ENCODE peak calls at places on chromosomes 1 and 21, in six cellular contexts. X, G, K, I, O and S are unnamed samples.

GRCh38 chr1:1116701-1117468 is 996 bp upstream of the C1orf159 start:
- DNase-seq in X (no peak), G (peak; percentile 30), K (peak; percentile 75), I (peak; percentile 38), O (no peak), S (peak; percentile 85)

GRCh38 chr21:44878053-44878982 is 4.8 kb upstream of the PTTG1IP start:
- DNase-seq in X (peak; percentile 54), G (peak; percentile 63), K (no peak), I (peak; percentile 72), O (peak; percentile 37), S (no peak)

GRCh38 chr1:55309786-55310516 is 94.8 kb upstream of the USP24 start:
- DNase-seq in X (peak; percentile 20), G (no peak), K (no peak), I (no peak), O (no peak), S (no peak)

GRCh38 chr1:223029985-223030769 is 112.9 kb downstream of the TLR5 start:
- DNase-seq in X (no peak), G (no peak), K (no peak), I (no peak), O (no peak), S (no peak)

GRCh38 chr1:204171751-204172178 is 5.6 kb upstream of the REN start:
- DNase-seq in X (no peak), G (no peak), K (no peak), I (no peak), O (peak; percentile 86), S (no peak)

GRCh38 chr1:23029337-23029736 is 10.1 kb downstream of the KDM1A start:
- DNase-seq in X (no peak), G (no peak), K (no peak), I (no peak), O (no peak), S (no peak)

GRCh38 chr1:232398823-232399222 is 231.1 kb downstream of the SIPA1L2 start:
- DNase-seq in X (no peak), G (no peak), K (no peak), I (no peak), O (no peak), S (no peak)

GRCh38 chr1:232182206-232182605 is 447.7 kb downstream of the SIPA1L2 start:
- DNase-seq in X (no peak), G (no peak), K (no peak), I (no peak), O (no peak), S (no peak)

GRCh38 chr1:74161494-74161893 is 36.5 kb downstream of the LRRIQ3 start:
- DNase-seq in X (peak; percentile 9), G (no peak), K (no peak), I (no peak), O (peak; percentile 87), S (no peak)

GRCh38 chr1:85460555-85461088 is 4.3 kb downstream of the DDAH1 start:
- DNase-seq in X (no peak), G (peak; percentile 79), K (no peak), I (no peak), O (no peak), S (no peak)

GRCh38 chr1:33435096-33435820 is 4.4 kb upstream of the PHC2 start:
- DNase-seq in X (peak; percentile 84), G (no peak), K (no peak), I (peak; percentile 15), O (peak; percentile 85), S (no peak)

GRCh38 chr1:53133261-53134041 is 9.0 kb downstream of the SLC1A7 start:
- DNase-seq in X (no peak), G (no peak), K (no peak), I (no peak), O (no peak), S (no peak)

GRCh38 chr1:201946224-201946908 is at the start of gene LMOD1:
- DNase-seq in X (peak; percentile 93), G (peak; percentile 72), K (peak; percentile 82), I (peak; percentile 89), O (peak; percentile 98), S (peak; percentile 97)

GRCh38 chr1:6025269-6026094 is 20.2 kb upstream of the KCNAB2 start:
- DNase-seq in X (no peak), G (no peak), K (no peak), I (no peak), O (peak; percentile 21), S (no peak)

GRCh38 chr1:203791498-203791897 is 3.9 kb upstream of the ZBED6 start:
- DNase-seq in X (no peak), G (no peak), K (no peak), I (no peak), O (no peak), S (no peak)

GRCh38 chr1:225765982-225766674 is 11.5 kb upstream of the SRP9 start:
- DNase-seq in X (no peak), G (peak; percentile 4), K (no peak), I (no peak), O (no peak), S (no peak)

GRCh38 chr21:34526618-34527290 is 14.7 kb upstream of the KCNE1 start:
- DNase-seq in X (peak; percentile 100), G (peak; percentile 82), K (no peak), I (peak; percentile 31), O (peak; percentile 100), S (no peak)

GRCh38 chr1:101653482-101653946 is 343.2 kb downstream of the OLFM3 start:
- DNase-seq in X (peak; percentile 31), G (no peak), K (no peak), I (no peak), O (peak; percentile 1), S (no peak)

GRCh38 chr1:212381509-212381908 is 33.2 kb downstream of the PACC1 start:
- DNase-seq in X (no peak), G (no peak), K (no peak), I (no peak), O (no peak), S (no peak)

GRCh38 chr1:200448034-200448762 is 38.4 kb upstream of the ZNF281 start:
- DNase-seq in X (no peak), G (no peak), K (no peak), I (no peak), O (no peak), S (no peak)
- H3K9ac ChIP-seq in X (no peak overlapping the region), G (no peak overlapping the region), K (no peak overlapping the region), I (no peak overlapping the region), O (no peak overlapping the region), S (no peak overlapping the region)

DNA sequence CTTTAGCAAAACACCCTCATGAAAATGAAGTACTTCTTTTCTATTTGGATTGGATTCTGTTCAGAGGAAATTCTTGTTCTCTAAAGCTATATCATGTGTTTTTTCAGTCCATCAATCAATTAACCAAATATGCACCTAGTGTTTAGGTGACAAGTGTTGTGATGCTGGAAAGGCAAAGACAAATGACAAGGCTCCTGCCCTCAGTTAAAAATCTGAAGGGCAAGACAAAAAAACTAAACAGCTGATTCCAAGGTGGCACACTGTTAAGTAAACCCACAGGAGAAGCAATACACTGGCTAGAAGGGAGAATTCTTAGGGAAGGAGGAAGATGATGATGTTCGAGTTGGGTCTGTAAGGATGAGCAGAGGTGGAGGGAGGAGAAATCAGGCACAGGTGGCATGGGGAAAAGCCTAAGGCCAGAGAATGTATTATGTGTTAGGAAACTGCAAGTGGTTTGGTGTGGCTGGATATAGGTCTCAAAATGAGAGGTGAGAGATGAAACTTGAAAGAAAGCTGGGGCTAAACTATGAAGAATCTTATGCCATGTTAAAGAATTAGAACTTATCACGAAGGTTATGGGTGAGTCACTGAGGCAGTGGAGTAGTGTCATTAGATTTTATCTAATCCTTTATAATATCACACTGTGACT is 51.8 kb upstream of the GFI1 start:
- DNase-seq in X (no peak), G (no peak), K (no peak), I (no peak), O (peak; percentile 15), S (no peak)
- H3K4me3 ChIP-seq in X (no peak overlapping the region), G (no peak overlapping the region), K (no peak overlapping the region), I (no peak overlapping the region), O (no peak overlapping the region), S (no peak overlapping the region)

DNA sequence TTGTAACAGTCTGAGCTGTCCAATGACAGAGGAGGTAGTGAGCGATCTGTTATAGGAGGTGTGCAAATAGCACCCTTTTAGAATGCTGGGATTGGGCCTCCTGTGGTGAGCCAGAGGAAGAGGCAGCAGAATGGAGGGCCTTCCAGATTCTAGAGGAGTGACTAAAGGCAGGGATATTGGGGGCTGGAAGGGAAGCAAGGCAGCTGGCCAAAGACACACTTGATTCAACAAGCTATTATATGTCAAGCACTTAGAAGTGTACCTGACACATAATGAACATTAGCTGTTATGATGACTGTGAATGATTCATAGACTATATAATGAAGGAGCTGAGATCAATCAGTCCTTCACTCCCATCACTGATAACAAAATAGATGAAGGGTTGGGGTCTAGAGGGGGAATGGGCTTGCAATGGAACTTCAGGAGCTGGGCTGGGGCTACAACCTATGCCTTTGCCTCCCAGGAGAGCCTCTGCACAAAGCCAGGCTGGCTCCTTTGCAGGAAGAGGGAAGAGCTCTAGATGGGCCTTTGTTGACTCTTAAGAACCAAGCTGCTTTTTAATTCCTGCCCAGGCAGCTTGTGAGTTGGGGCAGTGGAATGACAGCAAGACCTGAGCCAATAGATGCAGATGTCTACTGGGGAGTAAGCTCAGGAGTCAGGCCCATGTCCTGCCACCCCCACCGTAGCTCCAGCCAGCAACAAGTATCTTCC is 2.3 kb upstream of the MKNK1 start:
- DNase-seq in X (no peak), G (no peak), K (no peak), I (no peak), O (peak; percentile 25), S (no peak)
- H3K4me1 ChIP-seq in X (peaks cover 3% of the 10 kb centered on the region), G (peaks cover 8% of the 10 kb centered on the region), K (no peaks in the 10 kb centered on the region), I (peaks cover 14% of the 10 kb centered on the region), O (peaks cover 4% of the 10 kb centered on the region), S (peaks cover 11% of the 10 kb centered on the region)

GRCh38 chr1:47436979-47437517 is 796 bp upstream of the FOXD2 start:
- DNase-seq in X (peak; percentile 31), G (no peak), K (peak; percentile 51), I (peak; percentile 55), O (peak; percentile 29), S (no peak)

GRCh38 chr1:47439151-47440051 is 1.6 kb downstream of the FOXD2 start:
- DNase-seq in X (no peak), G (peak; percentile 29), K (peak; percentile 50), I (no peak), O (no peak), S (no peak)

GRCh38 chr1:47438321-47439150 is 692 bp downstream of the FOXD2 start:
- DNase-seq in X (no peak), G (peak; percentile 40), K (no peak), I (no peak), O (no peak), S (no peak)

GRCh38 chr1:47436304-47436978 is 1.4 kb upstream of the FOXD2 start:
- DNase-seq in X (peak; percentile 59), G (peak; percentile 91), K (peak; percentile 87), I (peak; percentile 92), O (peak; percentile 65), S (peak; percentile 91)

DNA sequence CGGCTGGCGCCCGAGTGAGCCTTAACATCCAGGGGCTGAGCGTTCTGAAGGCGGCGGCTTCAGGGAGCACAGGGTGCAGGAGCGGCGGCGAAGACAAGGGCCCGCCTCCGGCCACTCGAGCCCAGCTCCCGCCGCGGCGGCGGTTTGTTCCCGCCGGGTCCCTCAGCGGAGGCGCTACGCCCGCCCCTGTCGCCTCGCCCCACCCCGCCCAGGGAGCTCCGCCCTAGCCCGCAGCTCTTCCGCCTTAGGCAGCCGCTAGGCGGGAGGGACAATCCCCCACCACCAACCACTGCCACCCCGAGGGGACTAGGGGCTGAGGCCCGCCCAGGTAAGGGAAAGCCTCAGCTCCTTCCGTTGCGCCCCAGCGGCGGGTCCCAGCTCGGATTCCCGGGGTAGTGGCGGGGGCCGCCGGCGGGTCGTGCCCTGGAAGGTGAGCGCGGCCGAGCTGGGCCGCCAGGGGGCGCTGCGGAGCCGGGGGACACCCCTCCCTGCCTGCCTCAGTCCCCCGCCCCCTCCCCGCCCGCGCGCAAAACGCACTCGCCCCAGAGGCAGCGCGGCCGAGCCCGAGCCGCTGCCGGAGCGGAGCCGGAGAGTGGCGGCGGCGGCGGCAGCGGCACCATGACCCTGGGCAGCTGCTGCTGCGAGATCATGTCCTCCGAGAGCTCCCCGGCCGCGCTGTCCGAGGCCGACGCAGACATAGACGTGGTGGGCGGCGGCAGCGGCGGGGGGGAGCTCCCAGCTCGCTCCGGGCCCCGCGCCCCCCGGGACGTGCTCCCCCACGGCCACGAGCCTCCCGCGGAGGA is at the start of gene FOXD2:
- DNase-seq in X (peak; percentile 63), G (peak; percentile 96), K (peak; percentile 96), I (peak; percentile 95), O (peak; percentile 66), S (peak; percentile 96)
- H3K9ac ChIP-seq in X (peak within 1 kb of the TSS; percentile 77), G (peak within 1 kb of the TSS; percentile 95), K (peak within 1 kb of the TSS; percentile 53), I (peak within 1 kb of the TSS; percentile 99), O (peak within 1 kb of the TSS; percentile 73), S (peak within 1 kb of the TSS; percentile 25)